ENCODE peak calls at places on chromosomes 13 and 19, in six cellular contexts. One of them, this sample, is unnamed.
A peak's percentile ranks its signal among the peaks of the same experiment; 100 is the strongest.

GRCh38 chr13:75101348-75101747 is 380.6 kb downstream of the TBC1D4 start:
- DNase-seq in heart left ventricle: no peak
- DNase-seq in body of pancreas: no peak
- DNase-seq in prostate gland: no peak
- DNase-seq in breast epithelium: no peak
- DNase-seq in adrenal gland: no peak
- DNase-seq in this sample: no peak

GRCh38 chr19:40416918-40417713 is 3.9 kb upstream of the PRX start:
- DNase-seq in heart left ventricle: peak; percentile 80
- DNase-seq in body of pancreas: no peak
- DNase-seq in prostate gland: no peak
- DNase-seq in breast epithelium: peak; percentile 71
- DNase-seq in adrenal gland: peak; percentile 59
- DNase-seq in this sample: peak; percentile 44

GRCh38 chr19:48997972-48998371 is 4.3 kb downstream of the RUVBL2 start:
- DNase-seq in heart left ventricle: no peak
- DNase-seq in body of pancreas: peak; percentile 63
- DNase-seq in prostate gland: no peak
- DNase-seq in breast epithelium: no peak
- DNase-seq in adrenal gland: peak; percentile 57
- DNase-seq in this sample: peak; percentile 56

GRCh38 chr19:55340784-55341147 is 1.1 kb downstream of the KMT5C start:
- DNase-seq in heart left ventricle: no peak
- DNase-seq in body of pancreas: peak; percentile 23
- DNase-seq in prostate gland: no peak
- DNase-seq in breast epithelium: peak; percentile 30
- DNase-seq in adrenal gland: peak; percentile 15
- DNase-seq in this sample: no peak

GRCh38 chr13:104310861-104311260 is 1244.6 kb upstream of the SLC10A2 start:
- DNase-seq in heart left ventricle: no peak
- DNase-seq in body of pancreas: no peak
- DNase-seq in prostate gland: no peak
- DNase-seq in breast epithelium: no peak
- DNase-seq in adrenal gland: no peak
- DNase-seq in this sample: no peak

GRCh38 chr13:53439439-53440225 is 411.0 kb downstream of the OLFM4 start:
- DNase-seq in heart left ventricle: no peak
- DNase-seq in body of pancreas: no peak
- DNase-seq in prostate gland: no peak
- DNase-seq in breast epithelium: no peak
- DNase-seq in adrenal gland: no peak
- DNase-seq in this sample: no peak

GRCh38 chr19:41537789-41538188 is 38.2 kb upstream of the CEACAM21 start:
- DNase-seq in heart left ventricle: no peak
- DNase-seq in body of pancreas: no peak
- DNase-seq in prostate gland: no peak
- DNase-seq in breast epithelium: no peak
- DNase-seq in adrenal gland: peak; percentile 42
- DNase-seq in this sample: no peak

GRCh38 chr19:14363203-14364097 is 17.8 kb upstream of the ADGRE5 start:
- DNase-seq in heart left ventricle: peak; percentile 89
- DNase-seq in body of pancreas: peak; percentile 35
- DNase-seq in prostate gland: peak; percentile 16
- DNase-seq in breast epithelium: peak; percentile 41
- DNase-seq in adrenal gland: peak; percentile 58
- DNase-seq in this sample: peak; percentile 50

GRCh38 chr13:45602183-45602582 is 13.4 kb downstream of the ERICH6B start:
- DNase-seq in heart left ventricle: no peak
- DNase-seq in body of pancreas: no peak
- DNase-seq in prostate gland: peak; percentile 6
- DNase-seq in breast epithelium: no peak
- DNase-seq in adrenal gland: no peak
- DNase-seq in this sample: no peak

GRCh38 chr13:50244913-50245574 is 229.8 kb downstream of the KCNRG start:
- DNase-seq in heart left ventricle: no peak
- DNase-seq in body of pancreas: no peak
- DNase-seq in prostate gland: no peak
- DNase-seq in breast epithelium: peak; percentile 34
- DNase-seq in adrenal gland: peak; percentile 32
- DNase-seq in this sample: peak; percentile 36

GRCh38 chr13:33577037-33577436 is 240.9 kb upstream of the RFC3 start:
- DNase-seq in heart left ventricle: no peak
- DNase-seq in body of pancreas: no peak
- DNase-seq in prostate gland: no peak
- DNase-seq in breast epithelium: no peak
- DNase-seq in adrenal gland: no peak
- DNase-seq in this sample: no peak

GRCh38 chr19:41321600-41322270 is 11.8 kb downstream of the CCDC97 start:
- DNase-seq in heart left ventricle: no peak
- DNase-seq in body of pancreas: peak; percentile 54
- DNase-seq in prostate gland: no peak
- DNase-seq in breast epithelium: no peak
- DNase-seq in adrenal gland: peak; percentile 72
- DNase-seq in this sample: no peak

GRCh38 chr19:50485284-50485955 is 8.8 kb upstream of the GARIN5A start:
- DNase-seq in heart left ventricle: no peak
- DNase-seq in body of pancreas: no peak
- DNase-seq in prostate gland: no peak
- DNase-seq in breast epithelium: no peak
- DNase-seq in adrenal gland: no peak
- DNase-seq in this sample: no peak

GRCh38 chr13:41054212-41054877 is 7.0 kb upstream of the WBP4 start:
- DNase-seq in heart left ventricle: no peak
- DNase-seq in body of pancreas: no peak
- DNase-seq in prostate gland: peak; percentile 49
- DNase-seq in breast epithelium: no peak
- DNase-seq in adrenal gland: peak; percentile 58
- DNase-seq in this sample: no peak

DNA sequence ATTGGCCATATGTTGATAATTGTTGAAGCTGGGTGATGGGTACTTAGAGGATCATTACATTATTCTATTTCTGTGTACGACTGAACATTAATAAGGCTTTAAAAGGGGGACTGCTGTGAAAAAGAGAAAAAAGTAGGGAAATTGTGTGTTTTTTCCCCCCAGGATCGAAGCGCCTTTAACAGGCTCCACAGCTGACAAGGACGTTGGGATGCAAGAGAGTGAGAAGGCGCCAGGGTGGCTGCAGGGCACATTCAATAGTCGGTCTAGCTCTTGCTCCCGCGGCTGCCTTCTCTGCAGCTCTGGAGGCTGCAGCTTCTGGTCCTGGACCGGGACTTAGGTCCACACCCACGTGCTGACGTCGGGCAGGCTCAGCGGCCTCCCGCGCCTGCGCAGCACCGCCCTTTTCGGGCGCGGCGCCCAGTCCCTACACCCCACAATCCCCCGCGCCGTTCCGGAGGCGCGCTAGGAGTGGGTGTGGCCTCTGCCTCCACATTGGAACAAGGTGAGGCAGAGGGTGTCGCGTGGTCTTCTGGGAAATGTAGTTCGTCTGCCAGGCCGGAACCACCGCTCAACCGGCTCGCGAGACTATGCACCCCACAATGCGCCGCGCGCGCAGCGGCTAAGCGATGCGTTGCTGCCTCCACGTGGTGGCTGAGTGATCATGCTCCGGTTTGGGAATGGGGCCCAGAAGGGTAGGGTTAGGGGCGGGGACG is 4.9 kb upstream of the LRFN3 start:
- DNase-seq in heart left ventricle: peak; percentile 99
- DNase-seq in body of pancreas: peak; percentile 99
- DNase-seq in prostate gland: peak; percentile 99
- DNase-seq in breast epithelium: peak; percentile 99
- DNase-seq in adrenal gland: peak; percentile 100
- DNase-seq in this sample: peak; percentile 99
- H3K27ac ChIP-seq in heart left ventricle: peak overlapping the region; percentile 72
- H3K27ac ChIP-seq in body of pancreas: peak overlapping the region; percentile 82
- H3K27ac ChIP-seq in prostate gland: peak overlapping the region; percentile 71
- H3K27ac ChIP-seq in breast epithelium: no peak overlapping the region
- H3K27ac ChIP-seq in adrenal gland: peak overlapping the region; percentile 79
- H3K27ac ChIP-seq in this sample: peak overlapping the region; percentile 69

DNA sequence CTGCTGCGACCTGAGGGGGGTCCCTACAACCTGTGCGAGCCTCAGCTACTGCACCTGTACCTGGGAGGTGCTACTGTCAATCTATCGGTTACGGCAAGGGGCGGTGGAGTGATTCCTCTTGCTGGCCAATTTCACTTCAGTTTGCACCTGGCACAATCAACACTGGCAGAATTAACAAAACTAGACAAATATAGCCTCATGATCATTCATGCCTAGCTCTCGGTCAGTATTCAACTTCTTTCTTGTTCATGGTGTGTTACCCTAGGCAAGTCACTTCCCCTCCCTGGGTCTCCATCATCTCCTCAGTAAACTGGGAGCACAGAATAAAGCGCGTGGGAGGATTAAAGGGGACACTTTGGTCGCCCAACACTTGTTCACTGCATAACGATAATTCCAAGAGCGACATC is 621 bp downstream of the HAUS8 start:
- DNase-seq in heart left ventricle: no peak
- DNase-seq in body of pancreas: no peak
- DNase-seq in prostate gland: no peak
- DNase-seq in breast epithelium: no peak
- DNase-seq in adrenal gland: no peak
- DNase-seq in this sample: no peak
- TF ChIP-seq POLR2A in heart left ventricle: no peak
- TF ChIP-seq POLR2A in body of pancreas: no peak
- TF ChIP-seq POLR2A in prostate gland: no peak
- TF ChIP-seq POLR2A in breast epithelium: no peak
- TF ChIP-seq POLR2A in adrenal gland: no peak
- TF ChIP-seq POLR2A in this sample: no peak

DNA sequence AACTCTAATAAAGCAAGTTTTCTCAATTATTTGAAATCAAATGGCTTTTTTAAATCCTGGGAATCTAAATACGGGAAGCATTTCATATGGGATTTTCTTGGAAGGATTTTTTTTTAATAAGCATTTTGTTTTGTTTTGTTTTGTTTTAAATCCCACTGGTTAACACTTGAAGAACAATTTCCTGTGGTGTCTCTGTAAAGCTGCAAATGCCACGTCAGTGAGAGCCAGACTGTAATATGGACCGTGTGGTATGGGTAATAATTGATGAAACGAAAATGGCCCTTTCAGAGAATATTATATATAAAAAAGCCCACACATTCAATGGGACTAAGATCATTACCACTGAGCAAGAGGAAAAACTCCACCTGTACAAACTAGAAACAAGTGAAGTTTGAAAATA is 33.9 kb upstream of the MIR17HG start:
- DNase-seq in heart left ventricle: no peak
- DNase-seq in body of pancreas: no peak
- DNase-seq in prostate gland: no peak
- DNase-seq in breast epithelium: no peak
- DNase-seq in adrenal gland: no peak
- DNase-seq in this sample: no peak
- H3K27ac ChIP-seq in heart left ventricle: no peak overlapping the region
- H3K27ac ChIP-seq in body of pancreas: no peak overlapping the region
- H3K27ac ChIP-seq in prostate gland: no peak overlapping the region
- H3K27ac ChIP-seq in breast epithelium: no peak overlapping the region
- H3K27ac ChIP-seq in adrenal gland: no peak overlapping the region
- H3K27ac ChIP-seq in this sample: no peak overlapping the region

GRCh38 chr19:3983936-3984583 is 1.2 kb downstream of the EEF2 start:
- DNase-seq in heart left ventricle: peak; percentile 31
- DNase-seq in body of pancreas: no peak
- DNase-seq in prostate gland: peak; percentile 38
- DNase-seq in breast epithelium: peak; percentile 47
- DNase-seq in adrenal gland: peak; percentile 90
- DNase-seq in this sample: no peak

GRCh38 chr19:3984584-3984907 is 717 bp downstream of the EEF2 start:
- DNase-seq in heart left ventricle: no peak
- DNase-seq in body of pancreas: no peak
- DNase-seq in prostate gland: no peak
- DNase-seq in breast epithelium: peak; percentile 39
- DNase-seq in adrenal gland: no peak
- DNase-seq in this sample: no peak

GRCh38 chr19:3985643-3986259 is 488 bp upstream of the EEF2 start:
- DNase-seq in heart left ventricle: no peak
- DNase-seq in body of pancreas: no peak
- DNase-seq in prostate gland: no peak
- DNase-seq in breast epithelium: peak; percentile 16
- DNase-seq in adrenal gland: no peak
- DNase-seq in this sample: no peak

GRCh38 chr19:3986260-3987041 is 1.2 kb upstream of the EEF2 start:
- DNase-seq in heart left ventricle: peak; percentile 67
- DNase-seq in body of pancreas: peak; percentile 66
- DNase-seq in prostate gland: no peak
- DNase-seq in breast epithelium: peak; percentile 38
- DNase-seq in adrenal gland: peak; percentile 79
- DNase-seq in this sample: peak; percentile 57

DNA sequence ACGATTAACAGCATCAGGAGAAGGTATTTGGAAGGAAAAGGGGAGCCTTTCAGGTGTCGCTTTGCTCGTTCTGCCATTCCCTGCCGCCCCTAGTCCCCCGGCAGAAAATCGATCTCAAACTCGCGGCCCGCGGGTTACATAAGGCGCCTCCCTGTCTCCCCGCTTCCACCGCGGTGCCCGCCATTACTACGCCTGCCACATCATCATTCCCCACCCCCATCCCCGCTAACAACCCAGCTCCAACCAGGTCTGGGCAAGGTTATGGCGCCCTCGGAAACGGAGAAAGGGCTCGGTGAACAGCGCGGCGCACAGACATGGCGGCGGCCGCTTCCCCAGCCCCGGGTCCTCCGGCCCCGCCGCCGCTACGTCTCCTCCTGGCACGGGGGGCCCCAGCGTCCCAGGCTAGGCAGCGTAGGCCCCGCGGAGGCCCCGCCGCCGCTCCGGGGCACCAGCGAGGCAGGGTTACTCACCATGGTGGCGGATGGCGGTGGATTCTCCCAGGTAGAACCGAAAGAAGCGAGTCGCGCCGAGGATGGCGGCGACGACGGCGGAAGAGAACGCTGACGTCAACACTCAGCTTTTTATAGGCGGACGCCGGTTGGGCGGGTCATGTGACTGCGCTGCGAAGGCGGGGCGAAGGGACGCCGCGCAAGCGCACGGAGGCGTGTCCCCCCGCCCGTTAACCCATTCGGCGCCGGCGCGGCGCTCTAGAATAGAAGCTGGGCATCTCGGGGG is at the start of gene EEF2:
- DNase-seq in heart left ventricle: peak; percentile 92
- DNase-seq in body of pancreas: peak; percentile 92
- DNase-seq in prostate gland: peak; percentile 86
- DNase-seq in breast epithelium: peak; percentile 85
- DNase-seq in adrenal gland: peak; percentile 89
- DNase-seq in this sample: peak; percentile 93
- TF ChIP-seq POLR2A in heart left ventricle: peak; percentile 100
- TF ChIP-seq POLR2A in body of pancreas: peak; percentile 99
- TF ChIP-seq POLR2A in prostate gland: peak; percentile 99
- TF ChIP-seq POLR2A in breast epithelium: peak; percentile 99
- TF ChIP-seq POLR2A in adrenal gland: peak; percentile 99
- TF ChIP-seq POLR2A in this sample: no peak

This sample was measured in stomach.